ENCODE peak calls at places on chromosomes 11 and 22, in five cellular contexts. B, J, A, I and O are unnamed samples.

GRCh38 chr22:40281717-40282116 is 64.6 kb upstream of the ADSL start:
- DNase-seq in B (no peak), J (no peak), I (no peak), A (no peak), O (peak; percentile 64)

GRCh38 chr22:36879775-36880174 is 19.0 kb downstream of the NCF4 start:
- DNase-seq in I (no peak), A (no peak), B (no peak), J (no peak), O (no peak)

GRCh38 chr11:9688716-9689511 is 25.0 kb downstream of the SWAP70 start:
- DNase-seq in I (no peak), B (no peak), J (no peak), A (peak; percentile 81), O (peak; percentile 76)

GRCh38 chr22:47851586-47851985 is 1089.1 kb downstream of the TBC1D22A start:
- DNase-seq in I (no peak), J (no peak), A (no peak), B (no peak), O (no peak)

GRCh38 chr22:38730411-38730871 is 24.7 kb downstream of the GTPBP1 start:
- DNase-seq in B (no peak), J (no peak), I (no peak), A (no peak), O (no peak)

GRCh38 chr22:19890502-19891349 is 36.1 kb upstream of the GNB1L start:
- DNase-seq in A (no peak), J (peak; percentile 21), B (no peak), I (no peak), O (no peak)

GRCh38 chr22:30453731-30454510 is 17.9 kb downstream of the SEC14L3 start:
- DNase-seq in I (no peak), B (no peak), J (peak; percentile 23), A (peak; percentile 23), O (no peak)

GRCh38 chr11:7630002-7630401 is 43.3 kb downstream of the CYB5R2 start:
- DNase-seq in A (no peak), B (no peak), I (no peak), J (no peak), O (no peak)

GRCh38 chr22:39592104-39593060 is 21.8 kb downstream of the CACNA1I start:
- DNase-seq in B (no peak), J (peak; percentile 74), A (peak; percentile 93), I (no peak), O (peak; percentile 63)

GRCh38 chr22:37290737-37291136 is 8.4 kb downstream of the CYTH4 start:
- DNase-seq in J (no peak), B (no peak), A (peak; percentile 41), I (no peak), O (no peak)

GRCh38 chr11:120808616-120809050 is 215.3 kb upstream of the TBCEL start:
- DNase-seq in A (no peak), B (no peak), I (no peak), J (no peak), O (no peak)

GRCh38 chr11:119529936-119530335 is 107.0 kb upstream of the THY1 start:
- DNase-seq in I (no peak), J (no peak), A (no peak), B (no peak), O (no peak)

GRCh38 chr22:39528080-39528661 is 4.4 kb downstream of the RPS19BP1 start:
- DNase-seq in A (peak; percentile 39), I (no peak), J (peak; percentile 26), B (no peak), O (no peak)

GRCh38 chr22:41658869-41659268 is 29.8 kb downstream of the SNU13 start:
- DNase-seq in I (no peak), A (no peak), J (no peak), B (no peak), O (no peak)

GRCh38 chr11:20351151-20351550 is 12.4 kb upstream of the HTATIP2 start:
- DNase-seq in A (no peak), B (no peak), I (no peak), J (no peak), O (peak; percentile 84)

GRCh38 chr11:61332266-61332822 is 561 bp downstream of the DDB1 start:
- DNase-seq in A (peak; percentile 38), J (no peak), I (no peak), B (no peak), O (peak; percentile 35)

GRCh38 chr22:49211176-49211575 is 616.5 kb downstream of the BRD1 start:
- DNase-seq in B (no peak), A (no peak), J (no peak), I (no peak), O (no peak)

GRCh38 chr11:1029051-1029450 is 7.5 kb downstream of the MUC6 start:
- DNase-seq in A (no peak), B (no peak), J (no peak), I (no peak), O (no peak)

GRCh38 chr11:86814775-86815174 is 14.4 kb downstream of the PRSS23 start:
- DNase-seq in B (no peak), A (peak; percentile 85), I (no peak), J (no peak), O (peak; percentile 18)

GRCh38 chr11:130651266-130651855 is 202.9 kb downstream of the ADAMTS15 start:
- DNase-seq in B (no peak), I (no peak), J (no peak), A (no peak), O (peak; percentile 19)

GRCh38 chr11:3994030-3994640 is 100.5 kb upstream of the RRM1 start:
- DNase-seq in I (no peak), J (no peak), B (no peak), A (peak; percentile 21), O (peak; percentile 14)

GRCh38 chr11:71181566-71181965 is 70.8 kb downstream of the SHANK2 start:
- DNase-seq in B (no peak), A (no peak), J (no peak), I (no peak), O (no peak)